ENCODE peak calls at places on chromosomes 12 and 14, in five cellular contexts. E, F, K, J and D are unnamed samples.

GRCh38 chr12:42199007-42199406 is 39.0 kb downstream of the YAF2 start:
- DNase-seq in J (no peak), F (no peak), E (no peak), K (no peak), D (no peak)

GRCh38 chr14:33964599-33965317 is 13.9 kb upstream of the EGLN3 start:
- DNase-seq in E (no peak), K (no peak), J (no peak), F (no peak), D (no peak)

GRCh38 chr12:120015313-120015712 is 26.3 kb downstream of the BICDL1 start:
- DNase-seq in J (no peak), K (no peak), E (peak; percentile 59), F (no peak), D (no peak)

GRCh38 chr12:2586159-2587035 is 208.4 kb upstream of the FKBP4 start:
- DNase-seq in E (no peak), F (no peak), K (peak; percentile 40), J (no peak), D (peak; percentile 24)

GRCh38 chr12:67788118-67788517 is 139.6 kb downstream of the DYRK2 start:
- DNase-seq in E (no peak), J (no peak), K (no peak), F (no peak), D (no peak)

GRCh38 chr14:94313991-94314655 is 9.0 kb downstream of the SERPINA6 start:
- DNase-seq in J (no peak), E (no peak), K (no peak), F (no peak), D (peak; percentile 17)

GRCh38 chr12:46660276-46660675 is 165.5 kb downstream of the SLC38A4 start:
- DNase-seq in F (no peak), E (no peak), J (no peak), K (no peak), D (no peak)

GRCh38 chr12:130715996-130716917 is at the start of gene RIMBP2:
- DNase-seq in K (peak; percentile 14), E (no peak), J (no peak), F (no peak), D (no peak)

GRCh38 chr12:81722004-81722403 is 37.1 kb downstream of the PPFIA2 start:
- DNase-seq in K (no peak), F (no peak), J (no peak), E (no peak), D (no peak)

GRCh38 chr12:32309811-32310755 is 89.3 kb upstream of the FGD4 start:
- DNase-seq in K (no peak), J (no peak), F (no peak), E (no peak), D (peak; percentile 31)

GRCh38 chr14:73802431-73803188 is 49.0 kb upstream of the PTGR2 start:
- DNase-seq in J (no peak), E (no peak), F (no peak), K (no peak), D (peak; percentile 76)

GRCh38 chr14:34355584-34356266 is 106.3 kb downstream of the SPTSSA start:
- DNase-seq in F (no peak), K (no peak), E (no peak), J (peak; percentile 25), D (no peak)

GRCh38 chr14:35320472-35320871 is 28.3 kb downstream of the PSMA6 start:
- DNase-seq in K (no peak), E (no peak), F (no peak), J (no peak), D (no peak)

GRCh38 chr14:104138098-104138890 is at the start of gene KIF26A:
- DNase-seq in E (peak; percentile 28), K (no peak), J (peak; percentile 54), F (peak; percentile 60), D (peak; percentile 59)

GRCh38 chr14:103033744-103034143 is 23.6 kb downstream of the CDC42BPB start:
- DNase-seq in K (no peak), J (no peak), E (no peak), F (peak; percentile 38), D (peak; percentile 75)

GRCh38 chr14:103031956-103032355 is 25.4 kb downstream of the CDC42BPB start:
- DNase-seq in K (peak; percentile 44), E (no peak), F (peak; percentile 63), J (no peak), D (peak; percentile 55)

GRCh38 chr14:103030741-103031565 is 26.4 kb downstream of the CDC42BPB start:
- DNase-seq in K (no peak), F (peak; percentile 33), E (no peak), J (no peak), D (no peak)

GRCh38 chr14:103029936-103030335 is 27.4 kb downstream of the CDC42BPB start:
- DNase-seq in E (no peak), J (no peak), K (no peak), F (peak; percentile 61), D (no peak)

DNA sequence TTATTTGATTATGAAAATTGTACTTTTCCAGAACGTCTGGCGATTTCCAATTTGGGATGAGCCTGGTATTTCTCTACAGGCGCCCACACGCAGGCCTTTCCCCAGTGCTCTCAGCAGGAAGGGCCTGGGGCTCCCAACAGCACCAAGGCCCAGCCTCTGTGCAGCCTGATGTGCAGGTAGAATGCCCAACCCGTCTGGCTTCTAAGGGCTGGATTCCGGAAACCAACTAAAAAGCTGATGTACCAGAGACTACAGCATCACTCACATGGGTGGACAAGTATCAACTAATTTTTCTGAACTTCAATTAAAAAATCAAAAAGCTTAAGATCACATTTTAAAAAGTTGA is 25.8 kb downstream of the CDC42BPB start:
- DNase-seq in J (no peak), K (no peak), E (no peak), F (peak; percentile 39), D (no peak)
- H3K27ac ChIP-seq in J (no peak overlapping the region), K (peak overlapping the region; percentile 52), E (no peak overlapping the region), F (peak overlapping the region; percentile 1), D (peak overlapping the region; percentile 58)

GRCh38 chr14:69299286-69300035 is 39.5 kb downstream of the GALNT16 start:
- DNase-seq in K (no peak), E (no peak), F (peak; percentile 43), J (no peak), D (no peak)
- TF ChIP-seq CTCF in K (no peak), E (no peak), F (no peak), J (no peak), D (no peak)

DNA sequence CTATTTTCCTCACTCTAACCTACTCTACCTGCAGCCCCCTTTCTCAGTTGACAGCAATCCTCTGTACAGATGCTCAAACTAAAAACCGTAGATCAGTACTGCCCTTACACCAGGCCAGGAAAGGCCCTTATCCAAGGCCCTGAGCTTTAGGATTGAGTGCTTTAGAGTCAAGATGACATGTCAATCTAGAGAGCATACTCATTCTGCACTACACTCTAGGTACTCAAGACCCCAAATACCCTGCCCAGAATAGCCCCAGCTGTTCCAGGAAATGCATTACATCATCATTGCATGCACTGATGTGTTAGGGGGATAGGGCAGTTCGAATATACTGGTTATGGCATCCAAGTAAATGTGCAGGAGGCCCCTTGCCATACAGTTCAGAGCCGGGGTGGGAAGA is 3.5 kb upstream of the PHLDA1 start:
- DNase-seq in K (no peak), F (no peak), E (no peak), J (no peak), D (no peak)
- H3K27ac ChIP-seq in K (no peak overlapping the region), F (no peak overlapping the region), E (no peak overlapping the region), J (no peak overlapping the region), D (no peak overlapping the region)

GRCh38 chr14:101851183-101851582 is 89.7 kb downstream of the PPP2R5C start:
- DNase-seq in E (no peak), K (no peak), J (no peak), F (no peak), D (no peak)
- TF ChIP-seq CTCF in E (no peak), K (no peak), J (no peak), F (no peak), D (no peak)